ENCODE peak calls at places on chromosomes 3 and 15, in four cellular contexts. F is A549; O is naive thymus-derived CD4-positive, alpha-beta T cell; W is transverse colon. H is an unnamed sample. For H3K4me1, the result is how much of the 10 kb centered on the place peaks cover.

GRCh38 chr15:100372695-100373036 is 30.9 kb upstream of the ADAMTS17 start:
- DNase-seq in F (no peak), O (no peak), W (no peak), H (no peak)

GRCh38 chr15:58258501-58259274 is 120.5 kb downstream of the AQP9 start:
- DNase-seq in F (no peak), O (no peak), W (no peak), H (no peak)

GRCh38 chr3:181715601-181716340 is 4.0 kb downstream of the SOX2 start:
- DNase-seq in F (no peak), O (no peak), W (no peak), H (no peak)

GRCh38 chr15:38843736-38844590 is 279.3 kb upstream of the RASGRP1 start:
- DNase-seq in F (no peak), O (no peak), W (no peak), H (no peak)

GRCh38 chr15:71400347-71400746 is 285.1 kb downstream of the THSD4 start:
- DNase-seq in F (no peak), O (no peak), W (no peak), H (no peak)

GRCh38 chr15:29111705-29112281 is 157.8 kb downstream of the NSMCE3 start:
- DNase-seq in F (no peak), O (no peak), W (no peak), H (no peak)

GRCh38 chr15:65368646-65369045 is 9.2 kb downstream of the IGDCC3 start:
- DNase-seq in F (no peak), O (no peak), W (no peak), H (no peak)

GRCh38 chr3:139588450-139588849 is 48.9 kb upstream of the RBP1 start:
- DNase-seq in F (no peak), O (no peak), W (no peak), H (no peak)

GRCh38 chr3:12681586-12682371 is 17.9 kb upstream of the RAF1 start:
- DNase-seq in F (no peak), O (no peak), W (no peak), H (no peak)

GRCh38 chr15:92082217-92082843 is 228.8 kb downstream of the SLCO3A1 start:
- DNase-seq in F (peak), O (peak), W (peak), H (no peak)

GRCh38 chr15:101439285-101439919 is 50.1 kb downstream of the PCSK6 start:
- DNase-seq in F (no peak), O (no peak), W (no peak), H (no peak)

GRCh38 chr3:142366434-142366833 is 81.4 kb downstream of the XRN1 start:
- DNase-seq in F (peak), O (no peak), W (no peak), H (no peak)

GRCh38 chr15:95327661-95328060 is 1002.8 kb upstream of the NR2F2 start:
- DNase-seq in F (no peak), O (no peak), W (no peak), H (no peak)

GRCh38 chr3:105367063-105367405 is 325 bp downstream of the ALCAM start:
- DNase-seq in F (peak), O (no peak), W (peak), H (peak)

GRCh38 chr3:42159706-42160472 is 68.7 kb downstream of the TRAK1 start:
- DNase-seq in F (peak), O (peak), W (peak), H (peak)

GRCh38 chr3:34683851-34684250 is 885.4 kb downstream of the PDCD6IP start:
- DNase-seq in F (peak), O (peak), W (peak), H (no peak)

GRCh38 chr15:44296625-44297524 is 8.4 kb downstream of the GOLM2 start:
- DNase-seq in F (peak), O (no peak), W (peak), H (no peak)

GRCh38 chr15:40320931-40321371 is 2.5 kb upstream of the INAFM2 start:
- DNase-seq in F (peak), O (peak), W (peak), H (no peak)

GRCh38 chr3:43759297-43759782 is 68.6 kb downstream of the ABHD5 start:
- DNase-seq in F (peak), O (peak), W (no peak), H (no peak)

GRCh38 chr3:182787302-182788036 is 5.8 kb upstream of the ATP11B start:
- DNase-seq in F (no peak), O (no peak), W (no peak), H (no peak)

GRCh38 chr3:187808466-187809291 is 63.4 kb upstream of the BCL6 start:
- DNase-seq in F (no peak), O (no peak), W (peak), H (no peak)

GRCh38 chr3:171459942-171460225 is 321 bp downstream of the TNIK start:
- DNase-seq in F (no peak), O (no peak), W (no peak), H (no peak)

GRCh38 chr3:169657351-169658124 is 6.0 kb downstream of the MECOM start:
- DNase-seq in F (no peak), O (no peak), W (no peak), H (no peak)

GRCh38 chr3:169660709-169661566 is 2.6 kb downstream of the MECOM start:
- DNase-seq in F (no peak), O (no peak), W (no peak), H (no peak)

GRCh38 chr3:169659096-169659521 is 4.4 kb downstream of the MECOM start:
- DNase-seq in F (no peak), O (no peak), W (no peak), H (no peak)

GRCh38 chr3:169659858-169660614 is 3.5 kb downstream of the MECOM start:
- DNase-seq in F (no peak), O (no peak), W (no peak), H (no peak)

GRCh38 chr3:169658311-169658931 is 5.1 kb downstream of the MECOM start:
- DNase-seq in F (no peak), O (no peak), W (no peak), H (no peak)
- H3K4me3 ChIP-seq in F (no peak), O (no peak), W (no peak), H (no peak)

DNA sequence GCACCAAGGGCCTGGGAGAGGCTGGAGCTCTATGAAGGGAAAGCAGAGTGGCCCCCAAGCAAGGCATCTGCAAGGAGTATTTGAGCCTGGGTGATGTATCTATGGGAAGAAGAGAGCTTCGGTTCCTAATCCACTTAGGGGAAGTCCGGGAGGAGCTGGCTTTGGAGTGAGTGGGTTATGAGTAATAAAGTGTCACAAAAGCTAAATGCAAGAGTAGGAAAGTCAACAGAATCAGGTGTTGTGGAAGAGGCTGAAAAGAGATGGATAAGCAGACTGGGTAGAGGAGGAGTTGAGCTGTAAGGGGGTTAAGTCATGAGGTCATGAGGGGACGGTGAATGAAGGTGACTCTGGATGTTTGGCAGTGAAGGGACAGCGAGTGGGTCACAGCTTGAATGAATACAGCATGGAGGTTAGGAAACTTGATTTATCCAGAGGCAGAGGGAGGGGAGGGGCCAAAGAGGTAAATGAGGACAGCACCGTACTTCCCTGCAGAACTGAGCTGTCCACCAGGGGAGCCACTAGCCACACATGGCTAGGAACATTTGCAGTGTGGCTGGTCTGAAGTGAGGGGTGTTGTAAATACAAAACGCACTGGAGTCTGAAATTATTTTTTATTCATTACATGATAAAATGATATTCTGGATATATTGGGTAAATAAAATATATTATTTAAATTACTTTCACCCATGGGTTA is 83.3 kb downstream of the ADCY5 start:
- DNase-seq in F (peak), O (no peak), W (no peak), H (no peak)
- H3K4me1 ChIP-seq in F (under half), O (under half), W (under half), H (under half)

GRCh38 chr3:114418724-114419543 is 125.1 kb downstream of the TIGIT start:
- DNase-seq in F (peak), O (peak), W (no peak), H (no peak)
- H3K4me3 ChIP-seq in F (no peak), O (no peak), W (no peak), H (no peak)

DNA sequence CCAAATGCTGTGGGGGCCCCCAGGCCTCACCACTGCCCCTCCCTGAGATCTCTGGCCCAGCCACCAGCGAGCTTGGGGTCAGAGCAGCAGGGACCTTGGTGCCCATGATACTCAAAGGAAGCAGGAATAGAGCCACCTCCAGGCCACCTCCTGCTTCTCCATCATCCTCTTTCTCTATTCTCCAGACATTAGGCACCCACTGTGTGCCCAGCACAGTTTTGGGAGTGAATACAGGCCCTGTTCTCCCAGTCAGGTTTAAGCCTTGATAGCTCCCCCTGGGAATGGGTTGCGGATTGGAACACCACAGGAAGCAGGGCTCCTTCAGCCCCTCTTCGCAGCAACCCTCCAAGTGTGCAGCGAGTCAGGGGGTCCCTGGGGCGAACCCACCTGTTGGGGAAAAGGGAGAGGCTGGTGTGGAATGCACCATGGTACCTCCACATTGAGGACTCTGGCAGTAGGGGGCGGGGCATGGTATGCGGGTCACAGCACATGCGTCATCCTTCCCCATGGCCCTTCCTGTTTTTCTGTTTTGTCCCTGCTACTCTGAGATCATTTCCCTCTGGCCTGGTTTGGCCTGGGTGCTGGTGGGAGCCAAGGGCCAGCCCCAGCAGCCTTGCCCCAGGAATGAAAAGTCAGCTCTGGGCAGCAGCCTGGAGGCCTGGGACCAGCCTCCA is 14.2 kb upstream of the SEMA3B start:
- DNase-seq in F (no peak), O (no peak), W (no peak), H (no peak)
- H3K4me1 ChIP-seq in F (under half), O (under half), W (under half), H (under half)

GRCh38 chr3:184562146-184562861 is 719 bp downstream of the EPHB3 start:
- DNase-seq in F (no peak), O (no peak), W (no peak), H (no peak)
- H3K4me3 ChIP-seq in F (peak), O (no peak), W (peak), H (no peak)

GRCh38 chr3:14428087-14429067 is 26.0 kb downstream of the SLC6A6 start:
- DNase-seq in F (no peak), O (no peak), W (no peak), H (no peak)

GRCh38 chr3:14430706-14431470 is 28.5 kb downstream of the SLC6A6 start:
- DNase-seq in F (no peak), O (no peak), W (no peak), H (no peak)

GRCh38 chr3:14431556-14431927 is 29.1 kb downstream of the SLC6A6 start:
- DNase-seq in F (no peak), O (no peak), W (peak), H (no peak)

GRCh38 chr3:14429237-14429636 is 26.8 kb downstream of the SLC6A6 start:
- DNase-seq in F (no peak), O (no peak), W (no peak), H (no peak)

DNA sequence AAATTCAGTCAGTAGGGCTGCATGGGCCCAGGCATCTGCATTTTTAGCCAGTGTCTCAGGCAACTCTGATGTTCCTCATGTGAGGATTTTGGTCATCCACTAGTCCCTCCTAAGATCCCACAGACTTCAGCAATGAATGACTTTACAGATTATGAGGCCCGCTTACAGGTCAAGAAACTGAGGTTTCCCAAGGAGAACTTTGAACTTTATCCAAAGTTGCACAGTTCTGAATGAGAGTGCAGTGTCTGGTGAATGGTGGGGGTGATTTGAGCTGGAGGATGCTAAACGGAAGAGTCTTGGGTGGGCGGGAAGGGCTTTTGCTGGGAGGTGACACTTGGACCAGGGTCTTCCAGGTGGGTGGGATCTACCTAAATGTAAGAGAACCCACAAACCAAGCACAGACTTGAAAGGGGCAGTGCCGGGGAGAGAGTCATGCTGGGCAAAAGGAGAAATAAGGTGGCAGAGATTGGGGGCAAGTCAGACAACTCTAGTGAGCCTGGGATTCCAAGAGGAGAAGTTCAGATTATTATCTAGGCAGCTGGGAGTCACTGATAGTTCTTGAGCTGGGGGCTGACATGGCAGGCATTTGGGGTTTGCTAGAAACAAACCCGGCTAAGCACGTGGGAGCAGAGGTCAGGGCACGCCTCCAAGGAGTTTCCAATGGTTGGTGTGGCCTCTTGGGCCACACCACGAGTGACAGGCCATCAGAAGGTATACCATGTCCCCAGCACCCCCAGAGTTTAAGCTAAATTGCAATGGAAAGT is 27.5 kb downstream of the SLC6A6 start:
- DNase-seq in F (no peak), O (no peak), W (no peak), H (no peak)
- H3K4me1 ChIP-seq in F (half or more), O (half or more), W (under half), H (half or more)

H was measured in CD8-positive, alpha-beta T cell.